ENCODE peak calls at places on chromosomes 7 and 10, in four cellular contexts. D is tibial artery, X is adrenal gland, J is A549. H is an unnamed sample.

GRCh38 chr10:71294856-71295255 is 24.2 kb upstream of the SLC29A3 start:
- DNase-seq in D (no peak), X (no peak), J (no peak), H (no peak)

GRCh38 chr7:117715784-117716445 is 157.3 kb downstream of the CTTNBP2 start:
- DNase-seq in D (no peak), X (peak; percentile 45), J (peak; percentile 61), H (peak; percentile 73)

GRCh38 chr10:102152545-102152890 is 329 bp downstream of the NOLC1 start:
- DNase-seq in D (no peak), X (peak; percentile 47), J (no peak), H (peak; percentile 39)

GRCh38 chr10:64430690-64431323 is 909.6 kb downstream of the REEP3 start:
- DNase-seq in D (no peak), X (peak; percentile 3), J (no peak), H (peak; percentile 1)

GRCh38 chr7:18597759-18598158 is 102.2 kb downstream of the HDAC9 start:
- DNase-seq in D (no peak), X (no peak), J (no peak), H (no peak)

GRCh38 chr10:5283305-5284158 is 81.2 kb upstream of the UCN3 start:
- DNase-seq in D (peak; percentile 59), X (peak; percentile 74), J (peak; percentile 60), H (peak; percentile 74)

GRCh38 chr10:86670290-86670811 is 2.0 kb downstream of the LDB3 start:
- DNase-seq in D (no peak), X (no peak), J (no peak), H (no peak)

GRCh38 chr7:39386718-39387117 is 179.5 kb upstream of the YAE1 start:
- DNase-seq in D (no peak), X (no peak), J (no peak), H (no peak)

GRCh38 chr7:101804087-101804631 is 13.3 kb upstream of the CUX1 start:
- DNase-seq in D (no peak), X (no peak), J (no peak), H (peak; percentile 40)

GRCh38 chr10:129941199-129942018 is 22.7 kb downstream of the EBF3 start:
- DNase-seq in D (no peak), X (no peak), J (no peak), H (no peak)

GRCh38 chr7:22697897-22698645 is 28.9 kb upstream of the IL6 start:
- DNase-seq in D (no peak), X (no peak), J (no peak), H (no peak)

GRCh38 chr7:137606061-137606674 is 240.6 kb downstream of the DGKI start:
- DNase-seq in D (no peak), X (no peak), J (peak; percentile 14), H (peak; percentile 54)

GRCh38 chr7:43648725-43649406 is 66.0 kb downstream of the STK17A start:
- DNase-seq in D (no peak), X (no peak), J (no peak), H (peak; percentile 48)

GRCh38 chr7:44740040-44740439 is 8.6 kb upstream of the ZMIZ2 start:
- DNase-seq in D (no peak), X (no peak), J (no peak), H (no peak)

GRCh38 chr7:1007901-1008300 is 24.9 kb downstream of the CYP2W1 start:
- DNase-seq in D (no peak), X (no peak), J (no peak), H (peak; percentile 38)

GRCh38 chr7:129535896-129536295 is 33.6 kb downstream of the SMKR1 start:
- DNase-seq in D (no peak), X (no peak), J (no peak), H (no peak)

GRCh38 chr10:114412907-114413386 is 8.6 kb upstream of the AFAP1L2 start:
- DNase-seq in D (no peak), X (peak; percentile 37), J (peak; percentile 40), H (peak; percentile 70)

GRCh38 chr10:25682203-25682950 is 251.7 kb upstream of the MYO3A start:
- DNase-seq in D (no peak), X (peak; percentile 55), J (peak; percentile 23), H (peak; percentile 18)

GRCh38 chr7:41629711-41630111 is 73.2 kb downstream of the INHBA start:
- DNase-seq in D (no peak), X (no peak), J (no peak), H (no peak)

GRCh38 chr10:14478639-14479038 is 147.9 kb upstream of the FRMD4A start:
- DNase-seq in D (peak; percentile 54), X (peak; percentile 78), J (peak; percentile 28), H (peak; percentile 59)

GRCh38 chr10:63707254-63707910 is 186.2 kb downstream of the REEP3 start:
- DNase-seq in D (no peak), X (peak; percentile 66), J (peak; percentile 75), H (peak; percentile 98)

GRCh38 chr7:134504660-134505164 is 22.7 kb upstream of the AKR1B10 start:
- DNase-seq in D (peak; percentile 53), X (peak; percentile 29), J (no peak), H (no peak)

GRCh38 chr10:30072068-30072467 is 12.7 kb upstream of the JCAD start:
- DNase-seq in D (no peak), X (no peak), J (no peak), H (no peak)

GRCh38 chr7:140646931-140647647 is 6.5 kb upstream of the DENND2A start:
- DNase-seq in D (peak; percentile 20), X (peak; percentile 41), J (peak; percentile 97), H (no peak)

GRCh38 chr10:8050561-8051108 is 3.9 kb upstream of the GATA3 start:
- DNase-seq in D (no peak), X (no peak), J (peak; percentile 28), H (peak; percentile 42)

GRCh38 chr10:123445336-123445735 is 220.8 kb upstream of the GPR26 start:
- DNase-seq in D (no peak), X (no peak), J (no peak), H (no peak)

GRCh38 chr10:79487296-79488194 is 24.8 kb upstream of the EIF5AL1 start:
- DNase-seq in D (peak; percentile 61), X (peak; percentile 73), J (peak; percentile 63), H (peak; percentile 49)

GRCh38 chr10:76558996-76559888 is 1078.4 kb downstream of the KCNMA1 start:
- DNase-seq in D (no peak), X (peak; percentile 24), J (no peak), H (no peak)

GRCh38 chr7:28662236-28662635 is 249.9 kb downstream of the CREB5 start:
- DNase-seq in D (no peak), X (no peak), J (no peak), H (no peak)

GRCh38 chr10:109624939-109625338 is 298.4 kb downstream of the XPNPEP1 start:
- DNase-seq in D (no peak), X (no peak), J (no peak), H (no peak)

GRCh38 chr7:63039882-63040281 is 958.8 kb upstream of the ZNF722 start:
- DNase-seq in D (no peak), X (no peak), J (no peak), H (no peak)

GRCh38 chr10:109894516-109894915 is 28.8 kb downstream of the XPNPEP1 start:
- DNase-seq in D (peak; percentile 90), X (peak; percentile 83), J (no peak), H (peak; percentile 95)

GRCh38 chr10:15531927-15532722 is 161.0 kb upstream of the FAM171A1 start:
- DNase-seq in D (no peak), X (no peak), J (no peak), H (no peak)

GRCh38 chr10:62057872-62058271 is 156.4 kb downstream of the ARID5B start:
- DNase-seq in D (no peak), X (no peak), J (no peak), H (no peak)
- H3K4me3 ChIP-seq in D (peak overlapping the region; percentile 9), X (no peak overlapping the region), J (no peak overlapping the region), H (no peak overlapping the region)

GRCh38 chr10:73999703-74000102 is 1.8 kb downstream of the VCL start:
- DNase-seq in D (no peak), X (no peak), J (no peak), H (no peak)

GRCh38 chr10:73997806-73998622 is at the start of gene VCL:
- DNase-seq in D (peak; percentile 97), X (peak; percentile 98), J (peak; percentile 86), H (peak; percentile 99)

GRCh38 chr10:73997479-73997805 is 474 bp upstream of the VCL start:
- DNase-seq in D (peak; percentile 59), X (peak; percentile 68), J (peak; percentile 52), H (no peak)

GRCh38 chr10:74000892-74001669 is 3.2 kb downstream of the VCL start:
- DNase-seq in D (no peak), X (no peak), J (no peak), H (peak; percentile 22)

DNA sequence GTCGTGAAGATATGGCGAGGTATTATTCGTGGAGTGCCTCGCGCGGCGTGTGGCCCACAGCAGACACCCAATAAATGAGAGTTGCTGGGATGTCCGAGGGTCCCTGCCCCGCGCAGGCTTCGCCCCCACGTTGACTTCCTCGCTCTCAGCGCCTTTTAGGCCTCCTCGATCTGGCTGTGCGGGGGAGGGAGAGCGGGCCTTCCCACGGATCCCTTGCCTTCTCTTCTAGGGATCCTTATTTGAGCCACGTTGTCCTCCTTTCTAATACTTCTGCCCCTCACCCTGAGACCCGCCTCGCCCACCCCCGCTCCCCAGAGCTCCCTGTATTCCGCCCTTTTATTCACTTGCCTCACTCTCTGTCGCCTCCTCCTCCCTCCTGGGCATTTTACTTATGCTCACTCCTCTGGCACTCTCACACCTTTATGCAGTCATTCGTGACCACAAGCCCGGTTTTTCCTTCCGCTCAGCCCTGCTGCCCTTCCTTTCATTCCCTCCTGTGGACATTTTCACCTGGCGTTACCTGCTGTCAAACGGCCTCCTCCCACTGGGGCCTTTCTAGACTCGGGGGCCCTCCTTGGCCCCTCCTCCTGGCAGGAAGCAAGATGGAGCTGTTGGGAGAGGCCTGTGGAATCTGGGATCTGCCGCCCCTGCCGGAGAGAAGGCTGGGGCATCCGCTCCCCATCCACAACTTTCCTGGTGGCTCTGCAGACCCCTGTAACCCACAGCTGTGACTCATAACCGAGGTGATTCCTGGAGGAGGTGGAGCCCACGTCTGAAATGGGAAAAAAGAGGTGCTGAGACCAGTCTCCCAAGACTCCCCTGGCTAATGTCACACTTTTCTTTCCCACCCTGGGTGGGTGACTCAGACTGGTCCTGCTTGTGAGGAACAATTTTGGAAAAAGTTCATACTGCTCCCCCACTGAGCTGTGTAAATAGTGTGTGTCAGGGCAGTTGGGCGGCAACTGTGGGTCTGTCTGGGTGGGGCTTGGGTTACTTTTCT is 1.0 kb downstream of the VCL start:
- DNase-seq in D (peak; percentile 79), X (peak; percentile 27), J (peak; percentile 86), H (peak; percentile 74)
- TF ChIP-seq CTCF in D (peak; percentile 59), X (peak; percentile 36), J (peak; percentile 26), H (peak; percentile 52)

GRCh38 chr7:70512719-70513118 is 619.2 kb upstream of the GALNT17 start:
- DNase-seq in D (no peak), X (no peak), J (no peak), H (no peak)

GRCh38 chr7:70506463-70506862 is 625.5 kb upstream of the GALNT17 start:
- DNase-seq in D (no peak), X (no peak), J (no peak), H (no peak)

GRCh38 chr7:70512144-70512543 is 619.8 kb upstream of the GALNT17 start:
- DNase-seq in D (no peak), X (no peak), J (no peak), H (no peak)
- H3K4me3 ChIP-seq in D (no peak overlapping the region), X (no peak overlapping the region), J (no peak overlapping the region), H (no peak overlapping the region)

GRCh38 chr7:78226059-78226658 is 427.6 kb downstream of the PHTF2 start:
- DNase-seq in D (no peak), X (peak; percentile 48), J (peak; percentile 15), H (peak; percentile 53)
- TF ChIP-seq CTCF in D (peak; percentile 42), X (peak; percentile 50), J (peak; percentile 44), H (peak; percentile 60)

GRCh38 chr7:104328308-104328969 is at the start of gene LHFPL3:
- DNase-seq in D (no peak), X (no peak), J (no peak), H (peak; percentile 2)

GRCh38 chr7:104327534-104327933 is 869 bp upstream of the LHFPL3 start:
- DNase-seq in D (no peak), X (no peak), J (no peak), H (no peak)

GRCh38 chr7:104327963-104328307 is 468 bp upstream of the LHFPL3 start:
- DNase-seq in D (no peak), X (no peak), J (no peak), H (peak; percentile 9)

GRCh38 chr7:104328970-104329825 is 795 bp downstream of the LHFPL3 start:
- DNase-seq in D (no peak), X (no peak), J (no peak), H (no peak)
- H3K4me3 ChIP-seq in D (peak overlapping the region; percentile 14), X (no peak overlapping the region), J (no peak overlapping the region), H (no peak overlapping the region)